ENCODE peak calls at places on chromosomes 5 and 9, in five cellular contexts. U is NCI-H2107; A is stimulated activated CD8-positive, alpha-beta memory T cell treated with anti-CD3 and anti-CD28 coated beads, Interleukin-7, amount 100 ng/mL, for 1 hour; N is activated CD8-positive, alpha-beta T cell treated with anti-CD3 and anti-CD28 coated beads, Interleukin-2, amount 10 ng/mL, durations not matched to agents 7 days and 5 days; G is posterior cingulate gyrus. S is an unnamed sample.

GRCh38 chr9:34230556-34230955 is 51.7 kb downstream of the UBAP1 start:
- DNase-seq in N (no peak), A (no peak), U (no peak), G (no peak), S (no peak)

GRCh38 chr9:99120256-99120655 is 15.3 kb downstream of the TGFBR1 start:
- DNase-seq in A (no peak), N (no peak), G (no peak), U (no peak), S (no peak)

GRCh38 chr9:112404367-112404979 is 24.6 kb downstream of the HSDL2 start:
- DNase-seq in A (no peak), G (no peak), U (no peak), N (no peak), S (no peak)

GRCh38 chr5:40503438-40503837 is 176.3 kb upstream of the PTGER4 start:
- DNase-seq in N (no peak), A (no peak), U (no peak), G (no peak), S (no peak)

GRCh38 chr5:53942724-53943123 is 367.6 kb downstream of the ARL15 start:
- DNase-seq in A (no peak), G (no peak), U (no peak), N (no peak), S (no peak)

GRCh38 chr5:92836861-92837755 is 743.9 kb downstream of the NR2F1-AS1 start:
- DNase-seq in A (no peak), N (no peak), G (no peak), U (no peak), S (no peak)

GRCh38 chr9:95626885-95627558 is 110.3 kb upstream of the PTCH1 start:
- DNase-seq in U (no peak), A (no peak), N (peak; percentile 22), G (no peak), S (no peak)

GRCh38 chr5:36904677-36905076 is 28.1 kb downstream of the NIPBL start:
- DNase-seq in U (no peak), N (no peak), G (no peak), A (no peak), S (no peak)

GRCh38 chr9:5563886-5564285 is 53.6 kb downstream of the PDCD1LG2 start:
- DNase-seq in A (no peak), U (no peak), G (no peak), N (no peak), S (no peak)

GRCh38 chr9:34310205-34310604 is 18.9 kb downstream of the KIF24 start:
- DNase-seq in N (no peak), A (no peak), G (no peak), U (no peak), S (no peak)

GRCh38 chr9:74336161-74336560 is 161.0 kb upstream of the RORB start:
- DNase-seq in N (no peak), U (no peak), A (no peak), G (no peak), S (no peak)

GRCh38 chr5:2557435-2557834 is 194.0 kb downstream of the IRX2 start:
- DNase-seq in G (no peak), N (no peak), U (no peak), A (no peak), S (no peak)

GRCh38 chr9:36791204-36791948 is 218.7 kb downstream of the MELK start:
- DNase-seq in G (no peak), U (no peak), N (no peak), A (no peak), S (no peak)

GRCh38 chr5:56257010-56257409 is 23.9 kb upstream of the ANKRD55 start:
- DNase-seq in A (no peak), N (no peak), G (no peak), U (no peak), S (no peak)

GRCh38 chr5:143527808-143528207 is 124.3 kb upstream of the NR3C1 start:
- DNase-seq in G (no peak), U (no peak), N (no peak), A (no peak), S (no peak)

GRCh38 chr9:12968093-12968492 is 193.3 kb downstream of the LURAP1L start:
- DNase-seq in N (no peak), A (no peak), U (no peak), G (no peak), S (no peak)

GRCh38 chr9:99431103-99431502 is 209.0 kb downstream of the SEC61B start:
- DNase-seq in N (no peak), A (no peak), G (no peak), U (no peak), S (no peak)

GRCh38 chr5:10116594-10116993 is 133.1 kb downstream of the ATPSCKMT start:
- DNase-seq in G (no peak), A (no peak), U (no peak), N (no peak), S (no peak)

GRCh38 chr5:172943283-172943841 is 15.9 kb upstream of the RPL26L1 start:
- DNase-seq in A (no peak), U (no peak), N (no peak), G (no peak), S (no peak)

GRCh38 chr5:151383011-151383410 is 35.7 kb upstream of the SLC36A2 start:
- DNase-seq in A (no peak), N (no peak), U (no peak), G (no peak), S (no peak)

GRCh38 chr5:93582677-93583524 is at the start of gene NR2F1:
- DNase-seq in A (no peak), N (no peak), G (no peak), U (peak; percentile 63), S (peak; percentile 64)

GRCh38 chr9:91825422-91825821 is 124.6 kb downstream of the ROR2 start:
- DNase-seq in N (no peak), G (no peak), A (no peak), U (no peak), S (no peak)

GRCh38 chr9:131475956-131476776 is 26.6 kb upstream of the POMT1 start:
- DNase-seq in U (no peak), G (no peak), N (no peak), A (no peak), S (no peak)

GRCh38 chr5:149054416-149054815 is 8.4 kb downstream of the SH3TC2 start:
- DNase-seq in U (no peak), A (no peak), G (no peak), N (no peak), S (no peak)

GRCh38 chr5:24823625-24824024 is 178.8 kb upstream of the CDH10 start:
- DNase-seq in A (no peak), N (no peak), G (no peak), U (no peak), S (no peak)

GRCh38 chr5:14728109-14728938 is 63.8 kb downstream of the OTULIN start:
- DNase-seq in A (no peak), G (peak; percentile 67), N (no peak), U (no peak), S (no peak)

GRCh38 chr9:124754289-124754688 is 16.8 kb downstream of the NR6A1 start:
- DNase-seq in U (no peak), N (no peak), G (no peak), A (no peak), S (no peak)

GRCh38 chr9:133144142-133144886 is 19.4 kb downstream of the GBGT1 start:
- DNase-seq in U (peak; percentile 49), N (peak; percentile 97), A (peak; percentile 78), G (peak; percentile 69), S (peak; percentile 71)

GRCh38 chr5:155726267-155726666 is 600.7 kb upstream of the SGCD start:
- DNase-seq in U (no peak), G (no peak), A (no peak), N (no peak), S (no peak)

GRCh38 chr9:108245331-108245730 is 610.5 kb downstream of the ACTL7B start:
- DNase-seq in A (no peak), N (no peak), U (no peak), G (no peak), S (no peak)

GRCh38 chr5:145752947-145753346 is 82.2 kb downstream of the PRELID2 start:
- DNase-seq in N (no peak), A (no peak), G (no peak), U (no peak), S (no peak)

S was measured in T1000.